ENCODE peak calls at places on chromosomes 16 and 17, in five cellular contexts. A is islet precursor cell; K is stimulated activated CD4-positive, alpha-beta T cell treated with anti-CD3 and anti-CD28 coated beads, TNF-alpha, amount 100 ng/mL, for 48 hours; G is neuronal stem cell; N is NCI-H1436. P is an unnamed sample.

GRCh38 chr17:76027159-76027839 is at the start of gene EVPL:
- DNase-seq in N (no peak), K (no peak), A (peak; percentile 64), G (no peak), P (no peak)

GRCh38 chr16:73299349-73299748 is 251.4 kb upstream of the ZFHX3 start:
- DNase-seq in K (no peak), N (no peak), A (no peak), G (no peak), P (no peak)

GRCh38 chr17:41140360-41141132 is at the start of gene KRTAP4-6:
- DNase-seq in A (no peak), N (no peak), K (no peak), G (no peak), P (no peak)

GRCh38 chr16:19700319-19700781 is 17.7 kb downstream of the KNOP1 start:
- DNase-seq in N (no peak), G (no peak), A (no peak), K (no peak), P (no peak)

GRCh38 chr17:57852041-57852954 is 2.5 kb upstream of the MRPS23 start:
- DNase-seq in N (no peak), K (no peak), A (peak; percentile 57), G (no peak), P (no peak)

GRCh38 chr17:44610871-44611270 is 45.4 kb upstream of the MEIOC start:
- DNase-seq in K (no peak), G (no peak), N (no peak), A (no peak), P (no peak)

GRCh38 chr17:81346090-81346907 is 49.0 kb upstream of the BAHCC1 start:
- DNase-seq in A (peak; percentile 100), N (peak; percentile 99), G (peak; percentile 98), K (peak; percentile 94), P (peak; percentile 99)

GRCh38 chr16:30142672-30143346 is 19.8 kb upstream of the MAPK3 start:
- DNase-seq in N (peak; percentile 13), A (peak; percentile 59), G (no peak), K (no peak), P (no peak)

GRCh38 chr16:75304521-75305363 is 53.3 kb upstream of the BCAR1 start:
- DNase-seq in K (no peak), G (no peak), N (no peak), A (no peak), P (peak; percentile 41)